ENCODE peak calls at places on chromosomes 13 and 19, in seven cellular contexts. L is A549; X is HFFc6; H is thyroid gland; Y is T-helper 17 cell; W is HT1080; E is stimulated activated CD4-positive, alpha-beta T cell treated with anti-CD3 and anti-CD28 coated beads, Interleukin-15, amount 100 ng/mL, for 48 hours. O is an unnamed sample.

GRCh38 chr13:112588490-112589297 is 741 bp upstream of the TUBGCP3 start:
- DNase-seq in W (no peak), L (no peak), H (no peak), X (no peak), Y (no peak), E (no peak), O (no peak)

GRCh38 chr13:104750377-104750776 is 1684.2 kb upstream of the SLC10A2 start:
- DNase-seq in H (no peak), X (no peak), W (peak; percentile 10), Y (no peak), E (no peak), L (no peak), O (peak; percentile 84)

GRCh38 chr19:4831351-4832340 is at the start of gene TICAM1:
- DNase-seq in E (peak; percentile 72), W (no peak), L (peak; percentile 58), H (peak; percentile 82), X (peak; percentile 40), Y (peak; percentile 79), O (peak; percentile 61)

GRCh38 chr13:28429685-28430290 is 65.1 kb downstream of the FLT1 start:
- DNase-seq in E (no peak), W (no peak), Y (no peak), L (no peak), X (no peak), H (no peak), O (no peak)

GRCh38 chr13:30143671-30144400 is 163.5 kb downstream of the KATNAL1 start:
- DNase-seq in E (no peak), H (no peak), X (peak; percentile 64), W (peak; percentile 23), L (no peak), Y (no peak), O (peak; percentile 22)

GRCh38 chr13:111123649-111124048 is 8.5 kb downstream of the ARHGEF7 start:
- DNase-seq in X (no peak), H (no peak), W (no peak), E (no peak), Y (no peak), L (no peak), O (no peak)

GRCh38 chr13:98998831-98999634 is 21.2 kb upstream of the DOCK9 start:
- DNase-seq in L (no peak), X (peak; percentile 35), H (no peak), E (no peak), W (peak; percentile 38), Y (no peak), O (peak; percentile 20)

GRCh38 chr13:36919833-36920611 is at the start of gene SMAD9:
- DNase-seq in X (peak; percentile 63), L (peak; percentile 18), H (peak; percentile 91), E (peak; percentile 5), W (peak; percentile 10), Y (no peak), O (no peak)

GRCh38 chr13:104318121-104318520 is 1251.9 kb upstream of the SLC10A2 start:
- DNase-seq in Y (no peak), E (no peak), W (peak; percentile 21), L (no peak), X (no peak), H (no peak), O (peak; percentile 40)

GRCh38 chr13:112755331-112755730 is 65.5 kb downstream of the ATP11A start:
- DNase-seq in W (no peak), E (no peak), H (no peak), Y (no peak), X (no peak), L (no peak), O (no peak)

GRCh38 chr13:41934120-41934519 is 26.8 kb downstream of the VWA8 start:
- DNase-seq in H (no peak), L (no peak), E (no peak), Y (no peak), X (no peak), W (no peak), O (no peak)

GRCh38 chr13:31638577-31638976 is 100.7 kb upstream of the RXFP2 start:
- DNase-seq in L (no peak), W (peak; percentile 95), X (peak; percentile 78), Y (no peak), E (no peak), H (no peak), O (peak; percentile 33)

GRCh38 chr19:55229145-55229788 is 704 bp upstream of the TMEM86B start:
- DNase-seq in H (no peak), W (no peak), Y (no peak), E (no peak), X (no peak), L (no peak), O (no peak)

GRCh38 chr19:5447700-5448311 is 7.4 kb upstream of the ZNRF4 start:
- DNase-seq in E (no peak), Y (no peak), L (no peak), H (no peak), X (peak; percentile 2), W (peak; percentile 4), O (peak; percentile 20)

GRCh38 chr19:6543866-6544347 is 13.1 kb downstream of the TNFSF9 start:
- DNase-seq in W (no peak), L (no peak), E (no peak), X (no peak), H (no peak), Y (no peak), O (no peak)

GRCh38 chr19:31430381-31430780 is 81.1 kb upstream of the TSHZ3 start:
- DNase-seq in Y (no peak), L (no peak), X (no peak), E (no peak), H (no peak), W (no peak), O (no peak)

GRCh38 chr13:46951516-46951915 is 54.7 kb upstream of the HTR2A start:
- DNase-seq in E (no peak), L (no peak), W (peak; percentile 80), X (no peak), Y (no peak), H (no peak), O (peak; percentile 40)

GRCh38 chr13:94617389-94618000 is 15.8 kb downstream of the GPR180 start:
- DNase-seq in H (no peak), Y (peak; percentile 26), L (no peak), X (no peak), E (no peak), W (no peak), O (no peak)

GRCh38 chr19:4086336-4086953 is 19.7 kb upstream of the ZBTB7A start:
- DNase-seq in L (peak; percentile 35), X (no peak), E (no peak), H (no peak), W (no peak), Y (no peak), O (no peak)

GRCh38 chr19:5826531-5827341 is 12.8 kb downstream of the FUT6 start:
- DNase-seq in Y (no peak), X (no peak), L (peak; percentile 70), E (no peak), H (peak; percentile 71), W (no peak), O (peak; percentile 48)

GRCh38 chr13:43094901-43095300 is 71.5 kb downstream of the DNAJC15 start:
- DNase-seq in E (no peak), W (no peak), Y (no peak), H (no peak), X (no peak), L (no peak), O (no peak)

O was measured in NCI-H226.